ENCODE peak calls at places on chromosomes 3 and 15, in five cellular contexts. R, L, N, A and S are unnamed samples. For H3K9me3 and H3K4me1, the result is how much of the 10 kb centered on the place peaks cover.

GRCh38 chr3:139309046-139309660 is 34.7 kb upstream of the MRPS22 start:
- DNase-seq in L (no peak), R (no peak), N (no peak), A (no peak), S (no peak)

GRCh38 chr3:124297062-124297980 is 305.4 kb upstream of the ROPN1 start:
- DNase-seq in R (no peak), A (peak), L (no peak), N (no peak), S (no peak)

GRCh38 chr3:41093476-41093875 is 105.8 kb upstream of the CTNNB1 start:
- DNase-seq in A (no peak), R (no peak), L (no peak), N (no peak), S (no peak)

GRCh38 chr3:107112356-107112755 is 264.9 kb upstream of the CCDC54 start:
- DNase-seq in L (no peak), N (no peak), A (no peak), R (no peak), S (no peak)

GRCh38 chr3:19399356-19399755 is 251.0 kb downstream of the KCNH8 start:
- DNase-seq in A (no peak), L (no peak), R (no peak), N (no peak), S (no peak)

GRCh38 chr3:10288575-10288960 is 4.2 kb downstream of the GHRL start:
- DNase-seq in N (no peak), L (no peak), A (no peak), R (no peak), S (no peak)

GRCh38 chr3:67384790-67385397 is 269.5 kb downstream of the SUCLG2 start:
- DNase-seq in R (peak), L (peak), A (peak), N (peak), S (no peak)

GRCh38 chr3:173977747-173978146 is 580.2 kb downstream of the NLGN1 start:
- DNase-seq in N (no peak), R (no peak), A (no peak), L (no peak), S (no peak)

GRCh38 chr15:98609144-98609852 is 39.0 kb upstream of the IGF1R start:
- DNase-seq in N (no peak), L (peak), R (no peak), A (no peak), S (no peak)

GRCh38 chr3:42214064-42214463 is 51.9 kb downstream of the CCK start:
- DNase-seq in R (no peak), N (no peak), L (no peak), A (no peak), S (no peak)

GRCh38 chr15:75231836-75232235 is 26.3 kb upstream of the GOLGA6C start:
- DNase-seq in A (no peak), R (no peak), N (no peak), L (no peak), S (no peak)

DNA sequence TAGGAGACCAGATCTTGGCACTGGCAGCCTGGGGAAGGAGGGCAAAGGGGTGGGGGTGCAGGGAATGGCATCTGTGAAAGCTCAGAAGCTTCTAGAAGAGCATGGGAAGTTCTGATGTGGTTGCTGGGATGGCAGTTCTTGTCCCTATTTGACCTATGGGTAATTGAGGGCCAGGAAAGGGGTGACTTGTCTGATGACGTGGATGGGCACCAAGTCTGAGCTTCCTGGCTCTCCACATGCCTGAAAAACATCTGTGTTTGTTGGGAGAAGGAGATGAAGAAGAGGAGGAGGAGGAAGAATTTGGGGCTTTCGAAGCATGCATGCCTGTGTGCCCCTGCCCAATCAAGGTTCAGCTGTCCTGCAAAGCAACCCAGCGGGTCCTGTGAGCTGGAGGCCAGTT is 158.8 kb downstream of the SMAD6 start:
- DNase-seq in A (no peak), L (no peak), R (no peak), N (no peak), S (no peak)
- TF ChIP-seq SIN3A in A (no peak), L (no peak), R (no peak), N (no peak), S (no peak)

GRCh38 chr3:137769321-137770065 is 5.4 kb downstream of the SOX14 start:
- DNase-seq in N (no peak), A (peak), L (no peak), R (no peak), S (no peak)

GRCh38 chr3:137767146-137768020 is 3.3 kb downstream of the SOX14 start:
- DNase-seq in L (no peak), R (no peak), N (no peak), A (peak), S (no peak)

GRCh38 chr3:137766069-137766960 is 2.2 kb downstream of the SOX14 start:
- DNase-seq in N (no peak), R (no peak), A (peak), L (no peak), S (no peak)

GRCh38 chr3:137768361-137769320 is 4.5 kb downstream of the SOX14 start:
- DNase-seq in L (no peak), R (no peak), A (peak), N (no peak), S (no peak)

DNA sequence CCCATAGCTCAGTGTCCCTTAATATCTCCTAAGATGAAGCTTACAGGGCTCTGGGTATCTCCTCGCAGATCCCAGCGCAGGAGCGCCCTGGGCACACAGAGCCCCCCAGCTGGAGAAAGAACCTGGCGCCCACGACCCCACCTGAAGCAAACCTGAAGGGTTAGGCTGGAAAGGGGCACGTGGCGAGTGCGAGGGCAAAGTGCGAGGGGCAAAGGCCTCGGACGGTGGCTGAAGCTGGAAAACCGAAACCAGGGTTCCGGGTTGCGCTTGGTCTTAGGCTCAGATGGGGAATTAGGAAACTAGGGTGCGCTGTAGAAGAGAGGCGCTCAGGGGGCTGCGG is 3.9 kb downstream of the SOX14 start:
- DNase-seq in N (no peak), L (no peak), A (peak), R (no peak), S (no peak)
- H3K9me3 ChIP-seq in N (under half), L (under half), A (under half), R (under half), S (under half)

GRCh38 chr3:57158316-57158715 is 6.8 kb downstream of the IL17RD start:
- DNase-seq in N (no peak), R (no peak), L (no peak), A (no peak), S (no peak)
- H3K4me1 ChIP-seq in N (under half), R (under half), L (under half), A (half or more), S (under half)

DNA sequence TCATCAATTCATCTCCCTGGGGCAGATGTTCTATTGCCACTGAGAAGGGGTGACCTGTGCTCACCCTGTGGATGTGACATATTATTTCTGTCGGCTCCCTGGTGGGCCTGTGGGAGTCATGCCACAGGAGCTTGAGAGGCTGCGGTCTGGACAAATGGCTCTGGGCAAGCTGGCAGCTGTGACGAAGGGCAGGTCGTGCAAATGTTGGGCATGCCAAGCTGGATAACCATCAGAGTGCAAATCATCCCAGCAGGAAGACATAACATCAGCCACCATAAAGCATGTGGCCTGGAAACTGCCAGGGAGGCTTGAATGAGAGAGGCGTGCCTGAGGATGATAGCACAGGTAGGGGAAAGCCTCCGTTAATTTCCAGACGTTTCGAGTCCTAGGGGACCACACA is 45.3 kb upstream of the FAM3D start:
- DNase-seq in A (peak), N (no peak), L (no peak), R (no peak), S (no peak)
- TF ChIP-seq SIN3A in A (no peak), N (no peak), L (no peak), R (no peak), S (no peak)

GRCh38 chr15:66007663-66008262 is 138.5 kb downstream of the RAB11A start:
- DNase-seq in N (no peak), R (no peak), L (no peak), A (no peak), S (no peak)
- H3K9me3 ChIP-seq in N (under half), R (under half), L (under half), A (under half), S (under half)

DNA sequence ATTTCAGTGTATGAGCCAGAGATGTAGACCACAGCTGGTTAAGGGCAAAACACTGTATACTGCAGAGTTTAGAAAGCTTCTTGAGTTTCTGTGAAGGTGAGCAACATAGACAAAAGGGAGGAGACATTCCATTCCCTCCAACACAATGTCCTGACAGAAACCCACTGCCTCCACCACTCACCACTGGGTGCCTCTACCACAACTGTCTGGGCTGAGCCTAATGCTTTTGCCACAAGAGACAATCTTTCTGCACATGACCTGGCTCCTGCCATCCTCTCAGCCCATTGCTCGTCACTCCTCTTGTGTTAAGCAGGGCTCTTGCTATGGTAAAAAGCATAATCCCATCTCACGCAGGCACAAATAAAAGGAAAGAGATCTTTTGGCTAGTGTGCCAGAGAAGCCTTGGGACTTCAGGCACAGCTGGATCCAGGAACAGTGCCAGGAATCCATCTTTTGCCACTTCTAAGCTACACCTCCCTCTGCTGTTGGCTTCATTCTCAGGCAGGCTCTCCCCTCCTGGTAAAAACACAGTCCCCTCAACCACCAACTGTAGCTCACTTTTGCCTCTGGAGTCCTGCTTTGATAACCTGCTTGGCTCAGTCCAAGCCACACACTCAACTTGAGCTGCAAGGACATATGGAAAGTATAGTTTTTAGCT is 140.6 kb upstream of the PRR20G start:
- DNase-seq in N (no peak), L (peak), A (no peak), R (no peak), S (no peak)
- H3K4me1 ChIP-seq in N (under half), L (under half), A (under half), R (under half), S (under half)

DNA sequence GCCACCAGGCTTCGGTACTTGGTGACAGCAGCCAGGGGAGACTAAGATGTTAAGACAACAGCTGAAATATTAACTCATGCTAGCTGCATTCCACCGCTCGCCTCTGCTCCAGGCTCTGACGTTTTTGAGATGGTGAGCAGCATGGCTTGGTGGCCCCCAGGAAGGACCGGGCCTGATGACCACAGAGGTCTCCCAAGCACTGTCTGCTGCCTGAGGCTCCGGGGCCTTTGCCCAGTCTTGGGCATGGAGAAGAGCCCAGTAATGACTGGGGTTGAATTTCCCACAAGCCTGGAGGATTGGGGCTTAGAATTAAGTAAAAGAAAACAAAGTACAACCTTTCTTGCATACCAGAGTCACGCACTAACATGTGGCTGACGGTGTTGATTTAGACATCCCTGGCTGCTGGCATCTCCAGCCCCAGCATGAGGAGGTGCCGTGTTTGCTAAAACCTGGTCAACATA is 243.6 kb upstream of the LYSMD4 start:
- DNase-seq in A (no peak), L (no peak), R (no peak), N (no peak), S (no peak)
- TF ChIP-seq SIN3A in A (no peak), L (no peak), R (no peak), N (no peak), S (no peak)

GRCh38 chr15:100020614-100021013 is 287.4 kb upstream of the LYSMD4 start:
- DNase-seq in A (no peak), N (no peak), R (no peak), L (no peak), S (no peak)
- H3K9me3 ChIP-seq in A (under half), N (under half), R (under half), L (under half), S (under half)

GRCh38 chr15:66745530-66746230 is 43.6 kb downstream of the SMAD6 start:
- DNase-seq in A (no peak), N (no peak), L (no peak), R (no peak), S (no peak)
- H3K4me1 ChIP-seq in A (under half), N (half or more), L (half or more), R (under half), S (half or more)